ENCODE peak calls at places on chromosomes 7 and 10, in eight cellular contexts. J is AG04449, O is astrocyte of the cerebellum, U is neuronal stem cell, T is thyroid gland, H is H7, L is Peyer's patch, Z is GM23248. C is an unnamed sample.

GRCh38 chr7:52684388-52684787 is 351.0 kb upstream of the POM121L12 start:
- DNase-seq in J (no peak), O (no peak), U (no peak), T (no peak), H (no peak), L (no peak), Z (no peak), C (no peak)

GRCh38 chr7:91082854-91083495 is 181.3 kb upstream of the FZD1 start:
- DNase-seq in J (no peak), O (peak; percentile 48), U (peak; percentile 11), T (no peak), H (no peak), L (no peak), Z (peak; percentile 62), C (no peak)

GRCh38 chr7:12146813-12147212 is 64.3 kb upstream of the TMEM106B start:
- DNase-seq in J (no peak), O (no peak), U (no peak), T (no peak), H (peak; percentile 7), L (no peak), Z (no peak), C (no peak)

GRCh38 chr7:51455948-51456347 is 139.3 kb upstream of the COBL start:
- DNase-seq in J (no peak), O (no peak), U (no peak), T (no peak), H (no peak), L (no peak), Z (no peak), C (no peak)

GRCh38 chr7:105587899-105588690 is 6.8 kb upstream of the EFCAB10 start:
- DNase-seq in J (no peak), O (no peak), U (no peak), T (no peak), H (no peak), L (no peak), Z (peak; percentile 35), C (no peak)

GRCh38 chr7:100893318-100893895 is 2.3 kb downstream of the ACHE start:
- DNase-seq in J (no peak), O (no peak), U (no peak), T (no peak), H (peak; percentile 44), L (no peak), Z (no peak), C (no peak)

GRCh38 chr7:155844019-155844453 is 31.8 kb upstream of the SHH start:
- DNase-seq in J (no peak), O (no peak), U (no peak), T (no peak), H (peak; percentile 57), L (peak; percentile 89), Z (no peak), C (no peak)

GRCh38 chr7:9600974-9601373 is 1167.6 kb downstream of the NXPH1 start:
- DNase-seq in J (no peak), O (no peak), U (no peak), T (no peak), H (peak; percentile 1), L (no peak), Z (no peak), C (no peak)

GRCh38 chr7:116967254-116967922 is 14.1 kb downstream of the ST7 start:
- DNase-seq in J (no peak), O (no peak), U (no peak), T (no peak), H (no peak), L (no peak), Z (no peak), C (no peak)

GRCh38 chr10:114379631-114380041 is 24.7 kb downstream of the AFAP1L2 start:
- DNase-seq in J (no peak), O (no peak), U (no peak), T (no peak), H (no peak), L (no peak), Z (no peak), C (peak; percentile 25)

GRCh38 chr7:54802841-54803240 is 43.8 kb upstream of the SEC61G start:
- DNase-seq in J (no peak), O (no peak), U (no peak), T (no peak), H (no peak), L (no peak), Z (peak; percentile 69), C (peak; percentile 18)

GRCh38 chr7:19538036-19538435 is 170.8 kb downstream of the POLR1F start:
- DNase-seq in J (no peak), O (no peak), U (no peak), T (no peak), H (no peak), L (no peak), Z (peak; percentile 20), C (no peak)

DNA sequence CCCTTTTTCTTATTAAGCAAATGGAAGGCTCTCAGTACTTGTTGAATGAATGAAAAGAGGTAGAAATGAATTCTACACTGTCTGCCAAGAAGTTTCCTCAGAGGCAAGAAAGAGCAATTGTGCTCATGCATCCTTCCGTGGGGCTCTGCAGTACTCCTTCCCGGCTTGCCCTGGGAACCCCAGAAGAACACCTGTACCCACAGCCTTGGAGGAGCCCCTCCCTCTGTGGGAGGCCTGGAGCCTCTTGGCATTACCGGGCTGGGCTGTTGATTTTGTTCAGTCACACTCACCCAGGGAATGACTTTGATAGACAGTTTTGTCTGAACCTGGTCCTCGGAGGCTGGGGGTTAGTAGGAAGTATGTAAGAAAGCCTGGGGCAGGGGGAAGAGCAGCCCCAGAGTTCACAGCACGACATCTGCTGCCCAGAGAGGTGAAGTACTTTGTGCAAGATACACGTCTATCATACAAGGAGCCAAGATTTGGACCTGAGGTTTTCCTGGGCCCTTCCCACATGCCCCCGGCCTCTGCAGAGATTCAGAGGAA is 134.8 kb upstream of the GDF10 start:
- DNase-seq in J (no peak), O (no peak), U (no peak), T (no peak), H (no peak), L (no peak), Z (no peak), C (no peak)
- H3K4me3 ChIP-seq in J (no peak overlapping the region), O (no peak overlapping the region), U (no peak overlapping the region), T (no peak overlapping the region), H (no peak overlapping the region), L (peak overlapping the region; percentile 32), Z (no peak overlapping the region), C (no peak overlapping the region)

GRCh38 chr7:89002942-89003618 is 207.5 kb upstream of the TEX47 start:
- DNase-seq in J (no peak), O (no peak), U (no peak), T (no peak), H (no peak), L (no peak), Z (peak; percentile 0), C (no peak)
- H3K4me3 ChIP-seq in J (no peak overlapping the region), O (no peak overlapping the region), U (no peak overlapping the region), T (no peak overlapping the region), H (no peak overlapping the region), L (peak overlapping the region; percentile 28), Z (no peak overlapping the region), C (no peak overlapping the region)

DNA sequence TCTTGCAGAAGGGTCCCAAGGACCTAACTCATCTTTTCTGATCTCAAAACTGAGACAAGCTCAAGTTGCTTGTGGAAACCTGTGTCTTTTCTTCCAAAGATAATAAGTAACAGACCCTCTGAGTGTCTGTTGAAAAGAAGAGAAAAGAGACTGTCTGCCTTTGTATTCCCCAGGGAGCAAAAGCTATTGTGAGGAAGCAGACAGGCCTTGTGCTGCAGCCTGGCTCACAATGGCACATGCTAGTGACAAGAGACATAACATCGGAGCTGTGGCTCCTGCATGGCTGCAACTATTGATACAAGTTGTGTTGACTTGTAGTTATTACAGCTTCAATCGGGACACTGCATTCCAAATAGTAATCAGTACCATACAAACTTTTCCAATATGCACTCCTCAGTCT is 202.9 kb downstream of the DKK1 start:
- DNase-seq in J (no peak), O (no peak), U (peak; percentile 64), T (no peak), H (no peak), L (no peak), Z (peak; percentile 44), C (no peak)
- H3K4me3 ChIP-seq in J (no peak overlapping the region), O (no peak overlapping the region), U (no peak overlapping the region), T (no peak overlapping the region), H (no peak overlapping the region), L (no peak overlapping the region), Z (no peak overlapping the region), C (no peak overlapping the region)

DNA sequence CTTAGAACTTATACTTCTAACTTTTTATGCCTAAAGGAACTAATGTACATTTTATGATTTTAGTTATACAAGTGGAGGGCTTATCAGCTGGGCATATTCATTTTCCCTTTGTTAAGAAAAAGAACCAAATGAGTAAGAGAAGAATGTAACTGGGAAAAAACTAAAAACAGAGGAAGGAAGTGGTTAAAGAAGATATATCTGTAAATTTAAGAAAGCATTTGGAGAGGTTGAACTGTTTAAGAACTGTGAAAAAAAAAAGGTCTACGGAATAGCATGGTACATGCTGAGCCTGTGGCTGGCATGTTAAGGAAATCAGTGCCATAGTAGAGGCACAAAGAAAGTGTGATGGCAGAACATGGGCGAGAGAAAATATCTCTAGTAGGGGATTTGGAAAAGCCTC is 6.2 kb downstream of the MDFIC start:
- DNase-seq in J (no peak), O (no peak), U (no peak), T (no peak), H (no peak), L (no peak), Z (no peak), C (no peak)
- H3K4me3 ChIP-seq in J (no peak overlapping the region), O (no peak overlapping the region), U (no peak overlapping the region), T (no peak overlapping the region), H (no peak overlapping the region), L (no peak overlapping the region), Z (no peak overlapping the region), C (no peak overlapping the region)

DNA sequence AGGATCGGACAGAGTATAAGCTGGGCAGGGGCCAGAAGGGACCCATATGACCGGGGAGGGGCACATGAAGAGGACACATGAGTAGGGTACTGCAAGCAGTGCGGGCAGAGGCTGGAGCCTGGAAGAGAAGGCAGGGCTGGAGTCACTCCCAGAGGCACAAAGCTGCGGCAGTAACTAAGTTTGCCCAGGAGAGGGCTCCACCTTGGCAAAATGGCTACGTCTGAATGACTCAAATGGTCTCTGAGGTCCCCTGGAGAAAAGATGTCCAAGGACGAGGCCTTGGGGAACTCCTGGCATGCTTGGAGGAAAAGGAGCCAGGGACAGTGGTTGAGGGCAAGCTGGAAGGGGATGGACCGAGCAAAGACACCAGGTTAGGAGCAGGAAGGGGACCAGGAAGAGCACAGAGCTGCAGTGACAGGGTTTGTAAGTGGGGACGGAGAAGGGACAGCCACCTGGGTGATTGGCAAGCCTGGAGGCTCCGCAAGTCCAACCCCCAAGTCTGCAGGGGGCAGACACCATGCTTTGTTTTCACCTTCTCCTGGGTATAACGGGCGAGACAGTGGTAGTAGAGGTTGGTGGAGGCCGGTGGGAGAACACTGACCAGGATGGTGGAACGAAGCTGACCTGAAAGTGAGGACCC is 43.1 kb upstream of the LBX1 start:
- DNase-seq in J (no peak), O (peak; percentile 34), U (peak; percentile 75), T (peak; percentile 63), H (peak; percentile 89), L (peak; percentile 61), Z (peak; percentile 83), C (peak; percentile 62)
- H3K4me3 ChIP-seq in J (no peak overlapping the region), O (no peak overlapping the region), U (no peak overlapping the region), T (no peak overlapping the region), H (no peak overlapping the region), L (no peak overlapping the region), Z (no peak overlapping the region), C (no peak overlapping the region)

DNA sequence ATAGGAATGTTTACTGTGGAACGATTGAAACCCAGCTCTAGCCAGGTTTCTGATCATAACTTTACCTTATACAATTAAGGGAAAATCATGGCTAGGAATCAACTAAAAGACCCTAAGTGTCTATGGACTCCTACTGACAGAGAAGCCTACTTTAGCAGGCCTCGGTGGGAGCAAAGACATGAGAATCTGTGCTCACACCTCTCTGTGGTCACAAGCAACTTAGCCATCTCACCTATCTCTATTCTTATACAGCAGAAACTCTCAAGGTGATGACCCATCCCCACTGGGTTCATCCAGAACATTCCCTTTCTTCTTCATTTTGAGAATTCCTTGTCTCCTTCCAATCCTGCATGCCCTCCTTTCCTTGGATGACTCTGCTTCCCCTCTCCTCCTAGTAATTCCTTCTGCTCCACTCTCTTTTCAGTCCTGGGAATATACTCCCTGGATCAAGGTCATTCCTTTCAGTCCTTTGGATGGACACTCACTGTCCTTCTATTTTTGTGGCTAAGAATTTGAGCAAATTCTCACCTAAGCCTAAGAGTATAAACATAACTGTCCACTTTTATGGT is 2.9 kb downstream of the BLNK start:
- DNase-seq in J (no peak), O (no peak), U (no peak), T (no peak), H (no peak), L (no peak), Z (no peak), C (no peak)
- H3K4me3 ChIP-seq in J (no peak overlapping the region), O (no peak overlapping the region), U (no peak overlapping the region), T (no peak overlapping the region), H (no peak overlapping the region), L (peak overlapping the region; percentile 54), Z (no peak overlapping the region), C (no peak overlapping the region)

C was measured in brain microvascular endothelial cell.